ENCODE peak calls at places on chromosomes 5 and 9, in seven cellular contexts. Z is cardiac fibroblast, N is body of pancreas, S is foreskin fibroblast, X is WERI-Rb-1, Q is GM06990, P is lower lobe of right lung. C is an unnamed sample.

GRCh38 chr9:107971241-107971640 is 481.7 kb upstream of the KLF4 start:
- DNase-seq in Q (no peak), P (no peak), X (no peak), S (peak), Z (peak), N (no peak), C (no peak)

GRCh38 chr9:125805057-125805456 is 57.9 kb downstream of the PBX3 start:
- DNase-seq in N (no peak), P (no peak), X (no peak), Q (no peak), S (peak), Z (peak), C (peak)

GRCh38 chr9:134597041-134597913 is 44.3 kb upstream of the COL5A1 start:
- DNase-seq in Z (no peak), X (no peak), S (peak), N (no peak), P (no peak), Q (no peak), C (no peak)

GRCh38 chr5:66828046-66828550 is 231.9 kb downstream of the MAST4 start:
- DNase-seq in S (no peak), X (no peak), Z (no peak), Q (no peak), N (no peak), P (no peak), C (no peak)

GRCh38 chr9:4138781-4139180 is 161.1 kb downstream of the GLIS3 start:
- DNase-seq in Z (peak), S (peak), P (no peak), N (no peak), X (no peak), Q (no peak), C (no peak)

GRCh38 chr9:82597225-82598158 is 465.4 kb downstream of the RASEF start:
- DNase-seq in Z (no peak), S (no peak), N (peak), Q (no peak), X (no peak), P (no peak), C (no peak)

GRCh38 chr9:127546125-127546832 is 65.8 kb upstream of the STXBP1 start:
- DNase-seq in S (no peak), P (no peak), Z (no peak), X (no peak), Q (no peak), N (no peak), C (no peak)

GRCh38 chr9:128634651-128635262 is 21.9 kb downstream of the DYNC2I2 start:
- DNase-seq in P (no peak), S (no peak), Q (no peak), X (no peak), N (no peak), Z (no peak), C (no peak)

GRCh38 chr9:89592963-89593775 is 11.6 kb upstream of the GADD45G start:
- DNase-seq in Q (no peak), N (no peak), Z (peak), P (no peak), X (peak), S (peak), C (no peak)

GRCh38 chr9:120839146-120839545 is 3.6 kb downstream of the PSMD5 start:
- DNase-seq in Z (no peak), P (no peak), X (no peak), N (no peak), S (no peak), Q (no peak), C (no peak)

GRCh38 chr5:144369001-144369400 is 198.3 kb downstream of the KCTD16 start:
- DNase-seq in P (no peak), N (peak), X (no peak), Q (peak), S (no peak), Z (no peak), C (no peak)

GRCh38 chr9:135865531-135865930 is 41.8 kb downstream of the CAMSAP1 start:
- DNase-seq in N (no peak), Q (no peak), X (no peak), P (no peak), Z (no peak), S (peak), C (no peak)

GRCh38 chr5:155052532-155052931 is 39.0 kb downstream of the KIF4B start:
- DNase-seq in P (no peak), Q (no peak), X (no peak), S (no peak), Z (no peak), N (no peak), C (no peak)

GRCh38 chr9:137241490-137242328 is 622 bp downstream of the TUBB4B start:
- DNase-seq in N (peak), P (peak), Z (peak), Q (no peak), X (peak), S (peak), C (peak)

GRCh38 chr5:1651250-1651649 is 127.5 kb upstream of the LPCAT1 start:
- DNase-seq in S (no peak), Q (no peak), P (no peak), Z (no peak), N (no peak), X (no peak), C (no peak)

GRCh38 chr5:150301901-150302300 is 804 bp downstream of the ARSI start:
- DNase-seq in S (no peak), Q (no peak), Z (no peak), X (no peak), P (no peak), N (no peak), C (no peak)

GRCh38 chr5:57177479-57178156 is 3.8 kb downstream of the GPBP1 start:
- DNase-seq in S (no peak), N (no peak), X (no peak), Z (no peak), P (no peak), Q (no peak), C (no peak)

GRCh38 chr9:137953683-137954438 is 76.3 kb downstream of the CACNA1B start:
- DNase-seq in X (no peak), S (no peak), Q (no peak), N (no peak), P (no peak), Z (no peak), C (no peak)

GRCh38 chr5:180099733-180100611 is 28.4 kb upstream of the RNF130 start:
- DNase-seq in X (no peak), P (no peak), Q (no peak), S (no peak), N (no peak), Z (no peak), C (no peak)

GRCh38 chr5:135391123-135391868 is 7.7 kb downstream of the MACROH2A1 start:
- DNase-seq in Z (peak), P (no peak), S (peak), X (no peak), N (no peak), Q (no peak), C (peak)

GRCh38 chr5:72503888-72504491 is 3.2 kb downstream of the ZNF366 start:
- DNase-seq in P (no peak), S (peak), Q (no peak), N (peak), X (no peak), Z (peak), C (peak)

GRCh38 chr5:72507360-72508238 is at the start of gene ZNF366:
- DNase-seq in Z (no peak), N (no peak), P (no peak), S (no peak), Q (no peak), X (no peak), C (no peak)

GRCh38 chr5:72506150-72506549 is 1.1 kb downstream of the ZNF366 start:
- DNase-seq in P (no peak), Z (no peak), Q (no peak), X (no peak), S (no peak), N (no peak), C (no peak)

GRCh38 chr5:72505539-72505938 is 1.7 kb downstream of the ZNF366 start:
- DNase-seq in X (no peak), Z (no peak), N (no peak), P (no peak), Q (no peak), S (no peak), C (no peak)

DNA sequence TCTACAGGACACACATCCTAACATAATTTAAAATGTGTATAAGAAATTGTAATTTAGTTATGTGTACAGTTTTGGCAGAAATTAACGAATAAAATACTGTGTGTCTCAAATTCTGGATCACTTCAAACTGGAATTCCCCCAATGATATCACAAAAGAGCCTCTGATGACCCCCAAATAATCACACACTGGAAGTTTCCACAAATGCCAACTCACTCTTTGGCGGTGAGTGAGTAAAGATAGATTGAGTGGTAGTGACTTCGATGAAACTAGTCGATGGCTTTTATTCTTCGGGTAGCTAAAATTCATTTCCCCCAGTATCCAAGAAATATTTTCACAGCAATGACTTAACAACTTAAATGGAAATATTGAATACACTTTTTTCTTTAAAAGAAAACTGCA is 2.2 kb downstream of the ZNF366 start:
- DNase-seq in N (no peak), S (no peak), Z (no peak), Q (no peak), X (no peak), P (no peak), C (no peak)
- H3K4me3 ChIP-seq in N (no peak), S (no peak), Z (no peak), Q (no peak), X (no peak), P (peak), C (no peak)

DNA sequence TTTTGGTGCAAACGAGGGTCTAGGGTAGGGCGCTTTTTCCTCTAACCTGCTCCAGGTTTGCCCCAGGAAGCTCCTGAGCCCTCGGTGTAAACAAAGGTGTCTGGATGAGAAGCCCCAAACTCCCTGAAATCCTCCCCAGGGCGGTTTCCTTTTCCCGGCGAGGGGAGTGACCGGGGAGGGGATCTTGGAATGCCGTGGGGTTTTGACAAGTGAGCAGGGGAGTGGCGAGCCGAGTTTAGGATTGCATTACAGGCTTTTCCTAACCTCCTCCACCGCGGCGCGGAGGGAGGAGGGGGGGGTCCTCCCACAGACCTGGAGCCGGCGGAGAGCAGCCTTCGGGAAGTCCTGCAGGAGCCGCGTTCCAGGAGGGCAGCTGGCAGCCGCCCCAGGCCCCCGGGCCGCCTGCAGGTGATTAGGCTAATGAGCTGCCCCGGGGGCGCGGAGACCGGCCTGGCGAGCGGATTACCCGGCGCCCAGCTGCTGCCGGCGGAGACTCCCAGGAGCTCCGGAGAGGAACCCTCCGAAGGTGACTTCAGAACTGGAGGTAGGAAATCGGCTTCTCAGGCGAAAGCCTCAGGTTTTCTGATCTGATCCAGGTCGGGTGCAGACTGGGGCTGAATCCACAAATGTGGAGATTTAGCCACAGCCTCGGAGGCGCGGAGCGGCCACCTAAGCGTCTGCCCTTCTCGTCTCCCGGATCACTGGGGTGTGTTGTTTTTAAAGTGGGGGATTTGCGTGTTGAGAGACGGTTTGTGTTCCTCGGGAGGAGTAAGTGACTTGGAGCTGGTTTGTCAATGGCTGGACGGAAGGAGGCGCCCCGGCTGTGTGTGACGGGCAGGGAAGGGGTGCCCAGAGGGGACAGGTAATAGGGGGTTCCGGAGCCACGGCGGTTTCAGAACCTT is 215.9 kb downstream of the PDZD2 start:
- DNase-seq in P (peak), X (peak), Q (no peak), Z (peak), S (peak), N (peak), C (peak)
- TF ChIP-seq CTCF in P (no peak), X (peak), Q (no peak), Z (peak), S (peak), N (no peak), C (peak)

GRCh38 chr9:114096866-114097612 is 2.1 kb downstream of the KIF12 start:
- DNase-seq in S (no peak), N (no peak), P (no peak), Z (no peak), Q (no peak), X (no peak), C (no peak)

GRCh38 chr9:114098660-114099522 is at the start of gene KIF12:
- DNase-seq in N (peak), X (peak), Z (no peak), S (peak), P (peak), Q (no peak), C (no peak)

GRCh38 chr9:114096041-114096511 is 3.0 kb downstream of the KIF12 start:
- DNase-seq in Z (no peak), P (no peak), X (peak), Q (no peak), N (no peak), S (no peak), C (no peak)

GRCh38 chr9:114098021-114098659 is 952 bp downstream of the KIF12 start:
- DNase-seq in P (peak), N (no peak), Q (no peak), X (no peak), S (peak), Z (no peak), C (no peak)

DNA sequence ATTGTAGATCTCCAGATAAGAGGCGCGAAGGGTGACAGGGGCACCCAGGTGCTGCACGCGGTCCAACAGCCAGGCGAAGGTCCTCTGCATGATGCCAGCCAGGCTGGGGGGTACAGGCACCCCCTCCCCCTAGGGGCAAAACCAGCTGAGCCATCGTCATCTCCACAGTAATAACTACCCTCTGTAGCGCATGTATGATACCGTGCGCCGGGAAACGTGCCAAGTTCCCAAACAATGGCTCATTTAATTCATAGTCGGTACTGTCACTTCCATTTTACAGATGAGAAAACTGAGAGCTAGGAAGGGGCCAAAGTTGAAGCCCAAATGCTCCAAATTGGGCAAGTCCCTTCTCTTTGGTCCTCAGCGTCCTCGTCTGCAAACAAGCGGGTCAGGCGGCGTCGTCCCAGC is 1.5 kb downstream of the KIF12 start:
- DNase-seq in S (peak), P (no peak), X (no peak), N (peak), Q (no peak), Z (peak), C (no peak)
- H3K4me3 ChIP-seq in S (peak), P (peak), X (peak), N (peak), Q (no peak), Z (peak), C (no peak)

GRCh38 chr9:33248606-33249005 is 8.6 kb downstream of the SPINK4 start:
- DNase-seq in N (no peak), S (no peak), Q (no peak), Z (no peak), P (no peak), X (no peak), C (no peak)
- TF ChIP-seq CTCF in N (no peak), S (no peak), Q (no peak), Z (no peak), P (no peak), X (no peak), C (no peak)

DNA sequence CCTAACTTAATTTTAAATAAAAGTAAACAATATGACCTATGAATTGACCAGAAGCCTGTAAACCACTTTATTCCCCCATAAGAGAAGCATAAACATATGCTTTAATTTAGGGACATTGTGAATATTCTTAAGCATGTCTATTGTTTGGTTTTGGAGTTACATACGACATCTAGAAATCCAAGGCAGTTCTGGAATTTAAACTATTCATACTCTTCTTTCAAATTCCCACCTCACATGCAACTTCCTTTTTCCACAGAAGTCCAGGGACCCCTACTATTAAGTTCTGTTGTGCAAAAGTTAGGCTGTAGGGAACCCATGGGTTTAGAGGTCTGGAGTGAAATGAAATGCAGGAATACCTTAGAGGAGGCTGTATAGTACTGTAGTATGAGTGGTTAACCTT is 2.1 kb downstream of the RIC1 start:
- DNase-seq in Q (no peak), S (no peak), N (no peak), P (no peak), X (no peak), Z (peak), C (peak)
- H3K4me3 ChIP-seq in Q (peak), S (peak), N (no peak), P (peak), X (no peak), Z (no peak), C (peak)

GRCh38 chr5:177524941-177525655 is 8.3 kb upstream of the DDX41 start:
- DNase-seq in Z (no peak), N (no peak), Q (no peak), X (no peak), P (no peak), S (no peak), C (no peak)
- TF ChIP-seq CTCF in Z (no peak), N (no peak), Q (no peak), X (no peak), P (no peak), S (no peak), C (no peak)

GRCh38 chr5:82406200-82406773 is 128.1 kb upstream of the RPS23 start:
- DNase-seq in X (no peak), Q (no peak), Z (peak), N (no peak), P (no peak), S (peak), C (peak)

GRCh38 chr5:82405166-82405565 is 127.0 kb upstream of the RPS23 start:
- DNase-seq in Z (peak), Q (no peak), S (peak), P (no peak), X (no peak), N (no peak), C (peak)

GRCh38 chr5:82403724-82404123 is 125.6 kb upstream of the RPS23 start:
- DNase-seq in Q (no peak), S (no peak), N (no peak), X (peak), P (no peak), Z (no peak), C (no peak)

GRCh38 chr5:82404382-82404945 is 126.3 kb upstream of the RPS23 start:
- DNase-seq in P (no peak), X (no peak), Q (no peak), S (no peak), Z (no peak), N (no peak), C (no peak)

DNA sequence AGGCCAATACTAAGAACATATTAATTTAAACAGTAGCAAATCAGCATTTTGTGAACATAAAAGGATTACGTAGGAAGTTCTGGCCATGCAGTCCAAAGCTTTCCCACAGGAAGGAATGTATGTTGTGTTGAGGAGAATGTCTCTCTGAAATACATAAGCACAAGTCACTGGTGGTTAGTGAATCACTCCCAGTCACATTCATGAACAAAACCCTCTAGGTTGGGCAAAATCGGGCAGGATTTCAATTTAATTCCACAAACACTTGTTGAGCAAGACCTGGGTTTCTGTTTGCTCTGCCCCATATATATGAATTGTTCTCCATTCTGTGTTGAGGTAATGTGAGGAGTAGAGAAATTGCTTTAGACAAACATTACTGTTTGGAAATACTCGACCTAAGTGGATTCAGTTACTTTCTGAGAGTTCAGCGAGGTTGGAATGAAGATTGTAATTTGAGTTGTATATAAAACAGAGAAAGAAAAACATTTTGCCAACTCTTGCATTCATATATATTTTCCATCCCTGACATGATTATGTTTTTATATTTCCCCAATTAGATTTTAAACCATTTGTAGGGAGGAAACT is 127.6 kb upstream of the RPS23 start:
- DNase-seq in X (no peak), S (peak), N (no peak), Z (peak), P (no peak), Q (no peak), C (peak)
- H3K4me3 ChIP-seq in X (no peak), S (no peak), N (no peak), Z (no peak), P (no peak), Q (no peak), C (no peak)